ENCODE peak calls at places on chromosomes 12 and 14, in nine cellular contexts. G is tibial artery; P is Right ventricle myocardium superior; N is activated effector memory CD4-positive, alpha-beta T cell treated with Interleukin-2 at 50 U/mL for 16 hours; Q is erythroblast; E is midbrain; Y is nucleus accumbens; J is HS-5; O is endothelial cell. I is an unnamed sample.

GRCh38 chr12:68416826-68417225 is 84.7 kb upstream of the MDM1 start:
- DNase-seq in O (no peak), J (no peak), Y (no peak), P (no peak), N (no peak), E (no peak), G (no peak), Q (no peak), I (no peak)

GRCh38 chr12:116717466-116718457 is 20.1 kb downstream of the SPRING1 start:
- DNase-seq in Y (no peak), E (peak; percentile 61), G (peak; percentile 78), P (peak; percentile 83), J (no peak), Q (no peak), O (no peak), N (no peak), I (no peak)

GRCh38 chr14:99760817-99761216 is 32.4 kb upstream of the EML1 start:
- DNase-seq in E (no peak), O (no peak), J (no peak), Q (no peak), N (no peak), P (no peak), G (no peak), Y (no peak), I (no peak)

GRCh38 chr12:108689314-108690190 is 41.8 kb downstream of the CORO1C start:
- DNase-seq in J (no peak), O (no peak), P (no peak), E (peak; percentile 71), Q (peak; percentile 87), N (no peak), G (peak; percentile 73), Y (no peak), I (peak; percentile 18)

GRCh38 chr12:116382456-116382902 is 105.0 kb upstream of the MED13L start:
- DNase-seq in G (no peak), O (peak; percentile 12), Y (no peak), E (no peak), N (no peak), Q (no peak), P (no peak), J (no peak), I (no peak)

GRCh38 chr14:99603471-99603933 is 505 bp downstream of the CCDC85C start:
- DNase-seq in E (no peak), Y (no peak), G (no peak), O (peak; percentile 54), J (no peak), N (peak; percentile 45), Q (peak; percentile 27), P (no peak), I (peak; percentile 33)

GRCh38 chr14:103155013-103155412 is 31.8 kb downstream of the TNFAIP2 start:
- DNase-seq in O (no peak), E (peak; percentile 33), J (no peak), G (peak; percentile 85), N (no peak), Y (no peak), Q (peak; percentile 59), P (peak; percentile 89), I (no peak)

GRCh38 chr12:6369916-6370575 is 5.3 kb downstream of the SCNN1A start:
- DNase-seq in Y (no peak), G (no peak), O (no peak), N (no peak), E (no peak), Q (no peak), J (no peak), P (no peak), I (no peak)

GRCh38 chr14:104361101-104361591 is 218.4 kb upstream of the C14orf180 start:
- DNase-seq in O (no peak), N (no peak), P (peak; percentile 30), Q (no peak), J (no peak), E (no peak), Y (no peak), G (peak; percentile 15), I (no peak)

GRCh38 chr12:56271031-56271430 is 4.3 kb downstream of the COQ10A start:
- DNase-seq in P (no peak), N (no peak), E (no peak), J (no peak), Y (no peak), G (no peak), Q (peak; percentile 40), O (no peak), I (no peak)

I was measured in CD8-positive, alpha-beta memory T cell.